ENCODE peak calls at places on chromosomes 12 and 14, in four cellular contexts. G, Y, J and I are unnamed samples.

GRCh38 chr14:51242545-51243490 is 2.8 kb downstream of the TMX1 start:
- DNase-seq in Y (peak), G (no peak), J (no peak), I (no peak)

GRCh38 chr14:84421611-84422010 is 1108.3 kb upstream of the FLRT2 start:
- DNase-seq in G (no peak), Y (no peak), J (peak), I (no peak)

GRCh38 chr14:32202468-32202865 is 602 bp downstream of the RNU6-8 start:
- DNase-seq in G (no peak), J (no peak), Y (peak), I (no peak)

GRCh38 chr12:613996-614726 is 49.1 kb downstream of the NINJ2 start:
- DNase-seq in Y (peak), G (no peak), J (no peak), I (no peak)

GRCh38 chr12:17609152-17609551 is 480.8 kb downstream of the RERGL start:
- DNase-seq in Y (no peak), J (no peak), G (no peak), I (no peak)

GRCh38 chr12:1533602-1534304 is 60.6 kb downstream of the FBXL14 start:
- DNase-seq in G (no peak), J (no peak), Y (peak), I (no peak)

GRCh38 chr12:51695241-51696010 is 104.4 kb downstream of the SCN8A start:
- DNase-seq in J (no peak), Y (no peak), G (no peak), I (no peak)

GRCh38 chr12:64273527-64274403 is 51.7 kb upstream of the KICS2 start:
- DNase-seq in Y (peak), J (peak), G (no peak), I (no peak)

GRCh38 chr12:67069451-67070306 is 199.5 kb upstream of the CAND1 start:
- DNase-seq in G (no peak), J (peak), Y (peak), I (no peak)

GRCh38 chr12:13097526-13097925 is 5.9 kb downstream of the GSG1 start:
- DNase-seq in J (no peak), Y (peak), G (no peak), I (no peak)

GRCh38 chr14:49971156-49972141 is 78.6 kb downstream of the ARF6 start:
- DNase-seq in G (no peak), Y (peak), J (no peak), I (no peak)

GRCh38 chr14:104104006-104104901 is 18.8 kb downstream of the ASPG start:
- DNase-seq in G (peak), J (no peak), Y (no peak), I (no peak)

GRCh38 chr12:11732023-11732422 is 82.5 kb downstream of the ETV6 start:
- DNase-seq in Y (peak), G (no peak), J (no peak), I (no peak)

GRCh38 chr14:70254476-70254961 is 65.8 kb upstream of the SLC8A3 start:
- DNase-seq in G (no peak), J (peak), Y (peak), I (no peak)

GRCh38 chr14:99579903-99580570 is 24.0 kb downstream of the CCDC85C start:
- DNase-seq in Y (no peak), J (peak), G (no peak), I (no peak)

GRCh38 chr12:106586535-106586802 is 3.7 kb downstream of the RFX4 start:
- DNase-seq in J (no peak), Y (no peak), G (no peak), I (no peak)
- H3K4me3 ChIP-seq in J (no peak), Y (no peak), G (peak), I (peak)

GRCh38 chr12:27635349-27635972 is 60.8 kb upstream of the REP15 start:
- DNase-seq in G (no peak), J (peak), Y (peak), I (no peak)
- TF ChIP-seq CTCF in G (peak), J (peak), Y (peak), I (peak)

DNA sequence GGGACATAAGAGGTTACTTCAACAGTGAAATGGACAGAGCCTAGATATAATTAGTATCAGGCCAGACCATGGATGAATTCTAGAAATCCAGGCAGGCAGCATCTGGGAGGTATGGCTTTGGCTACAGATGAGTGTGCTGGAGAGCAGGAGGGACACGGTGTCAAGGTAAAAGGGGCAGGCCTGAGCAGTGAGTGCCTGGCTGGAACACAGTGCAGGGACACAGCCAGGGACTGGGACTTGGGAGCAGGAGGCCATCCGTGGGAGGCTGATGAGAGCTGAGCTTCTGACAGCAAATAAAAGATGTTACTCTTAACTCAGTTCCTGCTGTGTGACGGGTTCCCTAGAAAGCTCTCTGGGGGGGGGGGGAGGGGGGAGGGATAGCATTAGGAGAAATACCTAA is 13.6 kb upstream of the LGALS3 start:
- DNase-seq in Y (no peak), J (no peak), G (no peak), I (no peak)
- H3K4me3 ChIP-seq in Y (no peak), J (no peak), G (no peak), I (no peak)

GRCh38 chr14:75578786-75579781 is 664 bp downstream of the FLVCR2 start:
- DNase-seq in Y (no peak), G (no peak), J (peak), I (peak)
- TF ChIP-seq CTCF in Y (no peak), G (peak), J (no peak), I (no peak)